ENCODE peak calls at places on chromosomes 1 and 21, in four cellular contexts. One of them, this sample, is unnamed.
A peak's percentile ranks its signal among the peaks of the same experiment; 100 is the strongest.

GRCh38 chr1:111834956-111835355 is 79.3 kb downstream of the DDX20 start:
- DNase-seq in K562: no peak
- DNase-seq in HepG2: no peak
- DNase-seq in GM12878: no peak
- DNase-seq in this sample: no peak

GRCh38 chr1:75083223-75083622 is 51.0 kb upstream of the LHX8 start:
- DNase-seq in K562: no peak
- DNase-seq in HepG2: no peak
- DNase-seq in GM12878: no peak
- DNase-seq in this sample: no peak

GRCh38 chr1:205980182-205980830 is 22.9 kb downstream of the RAB7B start:
- DNase-seq in K562: no peak
- DNase-seq in HepG2: no peak
- DNase-seq in GM12878: no peak
- DNase-seq in this sample: no peak

GRCh38 chr21:38525454-38525853 is 27.2 kb upstream of the ERG start:
- DNase-seq in K562: no peak
- DNase-seq in HepG2: no peak
- DNase-seq in GM12878: no peak
- DNase-seq in this sample: no peak

GRCh38 chr1:23529146-23530088 is 1.6 kb downstream of the E2F2 start:
- DNase-seq in K562: peak; percentile 50
- DNase-seq in HepG2: no peak
- DNase-seq in GM12878: no peak
- DNase-seq in this sample: no peak

GRCh38 chr1:231442735-231443134 is 20.6 kb upstream of the EGLN1 start:
- DNase-seq in K562: no peak
- DNase-seq in HepG2: no peak
- DNase-seq in GM12878: no peak
- DNase-seq in this sample: no peak

GRCh38 chr1:213162338-213162737 is 111.3 kb downstream of the RPS6KC1 start:
- DNase-seq in K562: no peak
- DNase-seq in HepG2: no peak
- DNase-seq in GM12878: no peak
- DNase-seq in this sample: no peak

GRCh38 chr21:45981154-45981606 is 390 bp upstream of the COL6A1 start:
- DNase-seq in K562: peak; percentile 94
- DNase-seq in HepG2: peak; percentile 47
- DNase-seq in GM12878: no peak
- DNase-seq in this sample: peak; percentile 91

GRCh38 chr1:203296456-203297073 is 8.8 kb upstream of the BTG2 start:
- DNase-seq in K562: no peak
- DNase-seq in HepG2: no peak
- DNase-seq in GM12878: no peak
- DNase-seq in this sample: no peak

GRCh38 chr1:230109871-230110667 is 43.0 kb downstream of the GALNT2 start:
- DNase-seq in K562: no peak
- DNase-seq in HepG2: peak; percentile 32
- DNase-seq in GM12878: peak; percentile 88
- DNase-seq in this sample: no peak

GRCh38 chr1:1285618-1286311 is 5.5 kb downstream of the SCNN1D start:
- DNase-seq in K562: peak; percentile 59
- DNase-seq in HepG2: no peak
- DNase-seq in GM12878: no peak
- DNase-seq in this sample: no peak

GRCh38 chr1:236535656-236536293 is 12.0 kb downstream of the LGALS8 start:
- DNase-seq in K562: no peak
- DNase-seq in HepG2: no peak
- DNase-seq in GM12878: no peak
- DNase-seq in this sample: no peak

GRCh38 chr1:11799896-11800295 is 5.9 kb downstream of the MTHFR start:
- DNase-seq in K562: no peak
- DNase-seq in HepG2: no peak
- DNase-seq in GM12878: no peak
- DNase-seq in this sample: no peak

GRCh38 chr1:237568955-237569354 is 321.8 kb downstream of the ZP4 start:
- DNase-seq in K562: no peak
- DNase-seq in HepG2: no peak
- DNase-seq in GM12878: no peak
- DNase-seq in this sample: no peak

GRCh38 chr1:193663965-193664364 is 477.6 kb upstream of the B3GALT2 start:
- DNase-seq in K562: no peak
- DNase-seq in HepG2: no peak
- DNase-seq in GM12878: no peak
- DNase-seq in this sample: no peak

GRCh38 chr1:2347409-2347785 is 44.0 kb downstream of the MORN1 start:
- DNase-seq in K562: no peak
- DNase-seq in HepG2: no peak
- DNase-seq in GM12878: no peak
- DNase-seq in this sample: no peak

GRCh38 chr1:181149326-181150000 is 61.0 kb downstream of the IER5 start:
- DNase-seq in K562: no peak
- DNase-seq in HepG2: no peak
- DNase-seq in GM12878: no peak
- DNase-seq in this sample: no peak

GRCh38 chr1:29669912-29670311 is 433.6 kb downstream of the PTPRU start:
- DNase-seq in K562: no peak
- DNase-seq in HepG2: no peak
- DNase-seq in GM12878: no peak
- DNase-seq in this sample: no peak

GRCh38 chr1:11355594-11356467 is 82.8 kb downstream of the UBIAD1 start:
- DNase-seq in K562: no peak
- DNase-seq in HepG2: no peak
- DNase-seq in GM12878: no peak
- DNase-seq in this sample: no peak

GRCh38 chr1:69568435-69569280 is 936 bp downstream of the LRRC7 start:
- DNase-seq in K562: peak; percentile 24
- DNase-seq in HepG2: no peak
- DNase-seq in GM12878: no peak
- DNase-seq in this sample: peak; percentile 19

GRCh38 chr1:87957331-87957730 is 628.7 kb downstream of the LMO4 start:
- DNase-seq in K562: no peak
- DNase-seq in HepG2: no peak
- DNase-seq in GM12878: no peak
- DNase-seq in this sample: no peak

GRCh38 chr1:185050823-185051451 is 5.6 kb downstream of the RNF2 start:
- DNase-seq in K562: no peak
- DNase-seq in HepG2: no peak
- DNase-seq in GM12878: no peak
- DNase-seq in this sample: no peak

GRCh38 chr1:145985502-145986439 is 10.6 kb downstream of the TXNIP start:
- DNase-seq in K562: no peak
- DNase-seq in HepG2: peak; percentile 56
- DNase-seq in GM12878: no peak
- DNase-seq in this sample: no peak

GRCh38 chr1:8962812-8963669 is 17.4 kb downstream of the CA6 start:
- DNase-seq in K562: peak; percentile 79
- DNase-seq in HepG2: peak; percentile 71
- DNase-seq in GM12878: no peak
- DNase-seq in this sample: peak; percentile 76

GRCh38 chr1:172203135-172203823 is 217.2 kb upstream of the C1orf105 start:
- DNase-seq in K562: no peak
- DNase-seq in HepG2: no peak
- DNase-seq in GM12878: no peak
- DNase-seq in this sample: peak; percentile 23

GRCh38 chr1:67316180-67316902 is 8.7 kb downstream of the IL12RB2 start:
- DNase-seq in K562: no peak
- DNase-seq in HepG2: no peak
- DNase-seq in GM12878: no peak
- DNase-seq in this sample: no peak

GRCh38 chr1:43531453-43531905 is 796 bp downstream of the PTPRF start:
- DNase-seq in K562: peak; percentile 83
- DNase-seq in HepG2: no peak
- DNase-seq in GM12878: no peak
- DNase-seq in this sample: peak; percentile 63
- TF ChIP-seq FOXM1 in K562: no peak
- TF ChIP-seq FOXM1 in HepG2: no peak
- TF ChIP-seq FOXM1 in GM12878: no peak
- TF ChIP-seq FOXM1 in this sample: no peak

GRCh38 chr1:15680614-15681345 is 3.3 kb upstream of the PLEKHM2 start:
- DNase-seq in K562: no peak
- DNase-seq in HepG2: peak; percentile 20
- DNase-seq in GM12878: no peak
- DNase-seq in this sample: no peak
- TF ChIP-seq SP1 in K562: no peak
- TF ChIP-seq SP1 in HepG2: no peak
- TF ChIP-seq SP1 in GM12878: no peak
- TF ChIP-seq SP1 in this sample: no peak

GRCh38 chr1:188715566-188715965 is 1762.1 kb downstream of the BRINP3 start:
- DNase-seq in K562: no peak
- DNase-seq in HepG2: peak; percentile 1
- DNase-seq in GM12878: no peak
- DNase-seq in this sample: peak; percentile 10
- TF ChIP-seq TARDBP in K562: no peak
- TF ChIP-seq TARDBP in HepG2: no peak
- TF ChIP-seq TARDBP in GM12878: no peak
- TF ChIP-seq TARDBP in this sample: no peak

DNA sequence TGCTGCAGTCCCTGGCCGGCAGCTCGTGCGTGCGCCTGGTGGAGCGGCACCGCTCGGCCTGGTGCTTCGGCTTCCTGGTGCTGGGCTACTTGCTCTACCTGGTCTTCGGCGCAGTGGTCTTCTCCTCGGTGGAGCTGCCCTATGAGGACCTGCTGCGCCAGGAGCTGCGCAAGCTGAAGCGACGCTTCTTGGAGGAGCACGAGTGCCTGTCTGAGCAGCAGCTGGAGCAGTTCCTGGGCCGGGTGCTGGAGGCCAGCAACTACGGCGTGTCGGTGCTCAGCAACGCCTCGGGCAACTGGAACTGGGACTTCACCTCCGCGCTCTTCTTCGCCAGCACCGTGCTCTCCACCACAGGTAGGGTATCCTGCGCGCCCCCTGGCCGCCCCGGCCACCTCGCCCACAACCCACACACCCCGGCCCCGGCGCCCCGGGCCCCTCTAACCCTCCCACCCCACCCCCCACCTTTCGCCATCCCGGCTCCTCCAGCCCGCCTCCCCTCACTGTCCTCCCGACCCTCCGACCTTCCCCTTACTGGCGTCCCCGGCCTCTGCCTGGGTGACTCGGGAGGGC is 352 bp downstream of the KCNK1 start:
- DNase-seq in K562: peak; percentile 35
- DNase-seq in HepG2: no peak
- DNase-seq in GM12878: no peak
- DNase-seq in this sample: peak; percentile 61
- TF ChIP-seq FOXM1 in K562: no peak
- TF ChIP-seq FOXM1 in HepG2: no peak
- TF ChIP-seq FOXM1 in GM12878: no peak
- TF ChIP-seq FOXM1 in this sample: no peak

DNA sequence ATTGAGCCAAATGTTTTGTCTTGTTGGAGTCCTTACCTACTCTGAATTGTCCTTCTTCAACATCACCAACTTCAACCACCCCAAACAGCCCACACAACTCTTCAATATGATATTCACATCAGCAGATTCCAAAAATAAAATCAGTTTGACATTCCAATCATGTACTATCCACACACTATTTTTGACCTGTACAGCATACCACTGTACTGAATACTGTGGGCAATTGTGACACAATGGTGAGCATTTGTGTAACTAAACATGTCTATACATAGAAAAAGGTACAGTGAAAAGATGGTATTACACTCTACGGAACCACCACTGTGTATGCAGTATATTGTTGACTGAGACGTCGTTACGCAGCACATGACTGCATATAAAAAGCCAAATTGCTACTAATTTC is 223.1 kb downstream of the KCNT2 start:
- DNase-seq in K562: no peak
- DNase-seq in HepG2: no peak
- DNase-seq in GM12878: no peak
- DNase-seq in this sample: no peak
- TF ChIP-seq SP1 in K562: no peak
- TF ChIP-seq SP1 in HepG2: no peak
- TF ChIP-seq SP1 in GM12878: no peak
- TF ChIP-seq SP1 in this sample: no peak

GRCh38 chr21:18387994-18388393 is 15.6 kb downstream of the TMPRSS15 start:
- DNase-seq in K562: no peak
- DNase-seq in HepG2: no peak
- DNase-seq in GM12878: no peak
- DNase-seq in this sample: no peak
- TF ChIP-seq TARDBP in K562: no peak
- TF ChIP-seq TARDBP in HepG2: no peak
- TF ChIP-seq TARDBP in GM12878: no peak
- TF ChIP-seq TARDBP in this sample: no peak

GRCh38 chr1:224759135-224759534 is 143.0 kb downstream of the CNIH3 start:
- DNase-seq in K562: no peak
- DNase-seq in HepG2: no peak
- DNase-seq in GM12878: no peak
- DNase-seq in this sample: no peak

GRCh38 chr1:224757508-224757907 is 141.4 kb downstream of the CNIH3 start:
- DNase-seq in K562: no peak
- DNase-seq in HepG2: no peak
- DNase-seq in GM12878: no peak
- DNase-seq in this sample: no peak

GRCh38 chr1:224753491-224753890 is 137.4 kb downstream of the CNIH3 start:
- DNase-seq in K562: no peak
- DNase-seq in HepG2: no peak
- DNase-seq in GM12878: no peak
- DNase-seq in this sample: no peak

GRCh38 chr1:224751547-224752311 is 135.6 kb downstream of the CNIH3 start:
- DNase-seq in K562: no peak
- DNase-seq in HepG2: no peak
- DNase-seq in GM12878: no peak
- DNase-seq in this sample: no peak

DNA sequence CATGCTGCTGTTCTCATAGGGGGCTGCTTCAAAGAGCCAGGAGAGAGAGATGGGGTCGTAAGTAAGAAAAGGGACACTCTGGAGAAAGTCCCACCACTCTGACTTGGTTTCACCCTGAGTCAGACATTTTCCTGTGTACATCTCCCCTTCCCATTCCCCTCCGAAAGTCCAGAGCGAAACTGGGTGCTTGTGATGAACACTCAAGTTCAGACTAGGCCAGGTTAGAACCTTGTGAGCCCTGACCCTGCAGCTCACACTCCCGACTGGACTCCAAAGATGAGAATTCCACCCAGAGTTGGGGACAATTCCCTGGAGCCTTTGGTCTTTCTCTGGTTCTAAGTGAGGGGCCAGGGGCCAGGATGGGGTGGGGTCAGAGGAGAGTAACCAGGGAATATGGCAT is 139.5 kb downstream of the CNIH3 start:
- DNase-seq in K562: no peak
- DNase-seq in HepG2: no peak
- DNase-seq in GM12878: no peak
- DNase-seq in this sample: no peak
- TF ChIP-seq FOXM1 in K562: no peak
- TF ChIP-seq FOXM1 in HepG2: no peak
- TF ChIP-seq FOXM1 in GM12878: no peak
- TF ChIP-seq FOXM1 in this sample: no peak

DNA sequence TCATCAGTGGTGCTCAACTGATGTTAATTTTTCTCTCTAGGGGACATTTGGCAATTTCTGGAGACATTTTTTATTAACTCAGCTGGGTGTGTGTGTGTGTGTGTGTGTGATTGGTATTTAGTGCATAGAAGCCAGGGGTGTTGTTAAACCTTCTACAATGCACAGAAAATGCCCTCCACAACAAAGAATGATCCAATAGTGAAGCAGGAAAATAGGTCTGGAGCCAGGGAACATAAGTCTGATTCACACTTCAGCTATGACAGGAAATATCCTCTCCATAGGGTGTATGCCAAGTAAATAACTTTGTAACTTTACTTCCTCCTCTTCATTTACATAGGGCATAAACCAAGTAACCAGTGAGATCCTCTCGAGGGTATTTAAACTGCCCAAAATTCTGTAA is 25.1 kb upstream of the TMEM61 start:
- DNase-seq in K562: no peak
- DNase-seq in HepG2: no peak
- DNase-seq in GM12878: no peak
- DNase-seq in this sample: no peak
- TF ChIP-seq SP1 in K562: no peak
- TF ChIP-seq SP1 in HepG2: no peak
- TF ChIP-seq SP1 in GM12878: no peak
- TF ChIP-seq SP1 in this sample: no peak